ENCODE peak calls at places on chromosomes 1 and 21, in eight cellular contexts. R is hypothalamus; M is stimulated activated CD4-positive, alpha-beta T cell treated with anti-CD3 and anti-CD28 coated beads, TNF-alpha, amount 100 ng/mL, for 4 hours; Q is posterior cingulate gyrus; B is heart right ventricle; P is iPS DF 19.7; N is fibroblast of mammary gland; Z is RPMI7951. Y is an unnamed sample.
A peak's percentile ranks its signal among the peaks of the same experiment; 100 is the strongest.

GRCh38 chr1:5961601-5962000 is 30.6 kb downstream of the NPHP4 start:
- DNase-seq in R (no peak), B (no peak), Q (peak; percentile 19), N (no peak), Z (no peak), M (no peak), P (no peak), Y (no peak)

GRCh38 chr1:115023593-115023992 is 6.0 kb upstream of the TSHB start:
- DNase-seq in Z (no peak), B (no peak), P (no peak), R (no peak), M (no peak), N (no peak), Q (no peak), Y (no peak)

GRCh38 chr1:107821340-107821739 is 143.6 kb downstream of the VAV3 start:
- DNase-seq in Q (no peak), Z (peak; percentile 29), R (no peak), M (no peak), P (no peak), N (peak; percentile 3), B (no peak), Y (no peak)

GRCh38 chr1:24107462-24108225 is 4.3 kb downstream of the MYOM3 start:
- DNase-seq in Q (peak; percentile 76), P (no peak), M (no peak), R (no peak), Z (peak; percentile 47), B (no peak), N (peak; percentile 80), Y (no peak)

GRCh38 chr1:236864996-236865877 is 70.1 kb downstream of the MTR start:
- DNase-seq in P (no peak), R (no peak), N (no peak), M (no peak), Z (no peak), Q (no peak), B (no peak), Y (peak; percentile 11)

GRCh38 chr1:22754106-22754768 is 43.6 kb downstream of the EPHB2 start:
- DNase-seq in N (peak; percentile 59), P (no peak), R (no peak), M (no peak), B (no peak), Q (peak; percentile 42), Z (peak; percentile 29), Y (no peak)

GRCh38 chr1:88867743-88868521 is 23.4 kb downstream of the GTF2B start:
- DNase-seq in Z (peak; percentile 34), N (peak; percentile 71), M (no peak), P (no peak), B (no peak), Q (no peak), R (no peak), Y (no peak)

GRCh38 chr1:187696092-187696491 is 867.3 kb downstream of the PLA2G4A start:
- DNase-seq in Z (peak; percentile 11), N (peak; percentile 27), M (no peak), R (no peak), P (no peak), B (no peak), Q (no peak), Y (no peak)

GRCh38 chr1:196875935-196876334 is 11.9 kb upstream of the CFHR4 start:
- DNase-seq in Q (no peak), N (no peak), M (no peak), P (no peak), B (no peak), Z (no peak), R (no peak), Y (no peak)

GRCh38 chr1:198780376-198780775 is 141.5 kb downstream of the PTPRC start:
- DNase-seq in P (no peak), M (no peak), B (no peak), Q (no peak), R (no peak), N (peak; percentile 29), Z (peak; percentile 47), Y (no peak)

GRCh38 chr21:31908106-31909031 is 35.5 kb downstream of the HUNK start:
- DNase-seq in R (no peak), N (peak; percentile 8), P (peak; percentile 65), Q (no peak), Z (no peak), B (no peak), M (no peak), Y (no peak)

GRCh38 chr1:248597589-248597988 is at the start of gene OR2T10:
- DNase-seq in R (no peak), M (no peak), Z (no peak), P (no peak), Q (peak; percentile 39), B (no peak), N (no peak), Y (no peak)

GRCh38 chr1:165481820-165482532 is 37.0 kb upstream of the RXRG start:
- DNase-seq in M (no peak), B (no peak), N (peak; percentile 91), R (no peak), Q (no peak), Z (peak; percentile 97), P (no peak), Y (no peak)

GRCh38 chr1:24968941-24969585 is 39.0 kb upstream of the RUNX3 start:
- DNase-seq in B (no peak), Z (no peak), Q (peak; percentile 46), N (no peak), M (no peak), R (no peak), P (no peak), Y (no peak)

GRCh38 chr1:19630720-19631119 is 13.4 kb upstream of the NBL1 start:
- DNase-seq in B (no peak), R (no peak), N (no peak), P (no peak), M (no peak), Q (no peak), Z (no peak), Y (no peak)

GRCh38 chr1:204846546-204846945 is 24.1 kb upstream of the NFASC start:
- DNase-seq in Z (no peak), M (no peak), R (peak; percentile 82), B (no peak), P (no peak), N (no peak), Q (peak; percentile 92), Y (peak; percentile 96)

GRCh38 chr1:223006794-223007193 is 136.3 kb downstream of the TLR5 start:
- DNase-seq in Z (no peak), M (no peak), R (no peak), P (no peak), N (no peak), B (no peak), Q (no peak), Y (no peak)

GRCh38 chr21:46220847-46221246 is 7.7 kb downstream of the LSS start:
- DNase-seq in M (no peak), P (no peak), N (no peak), Q (no peak), B (no peak), R (no peak), Z (no peak), Y (no peak)

Y was measured in globus pallidus.